ENCODE peak calls at places on chromosome 15, in four cellular contexts. H is BJ, J is Panc1, T is endothelial cell of umbilical vein. W is an unnamed sample.

GRCh38 chr15:94494732-94495131 is 263.4 kb downstream of the MCTP2 start:
- DNase-seq in H (no peak), T (no peak), J (no peak), W (no peak)

GRCh38 chr15:89299896-89300295 is 34.7 kb downstream of the POLG start:
- DNase-seq in J (no peak), T (peak; percentile 25), H (no peak), W (no peak)

GRCh38 chr15:92410544-92410943 is 16.9 kb downstream of the ST8SIA2 start:
- DNase-seq in H (no peak), J (no peak), T (no peak), W (no peak)

GRCh38 chr15:53401503-53401902 is 358.0 kb downstream of the WDR72 start:
- DNase-seq in J (no peak), T (no peak), H (no peak), W (no peak)

GRCh38 chr15:78979456-78980320 is 34.8 kb upstream of the CTSH start:
- DNase-seq in J (peak; percentile 54), T (peak; percentile 60), H (no peak), W (peak; percentile 79)

GRCh38 chr15:51270706-51271105 is 67.7 kb downstream of the CYP19A1 start:
- DNase-seq in H (no peak), J (no peak), T (no peak), W (no peak)

GRCh38 chr15:69675727-69676126 is 223.1 kb downstream of the RPLP1 start:
- DNase-seq in T (no peak), J (no peak), H (no peak), W (no peak)

GRCh38 chr15:57218826-57219576 is 157.3 kb upstream of the CGNL1 start:
- DNase-seq in T (peak; percentile 56), J (no peak), H (no peak), W (no peak)

GRCh38 chr15:53536479-53537120 is 222.9 kb downstream of the WDR72 start:
- DNase-seq in J (no peak), H (no peak), T (no peak), W (no peak)

GRCh38 chr15:99106417-99107220 is 1.7 kb downstream of the SYNM start:
- DNase-seq in T (peak; percentile 49), H (no peak), J (no peak), W (no peak)

GRCh38 chr15:82047493-82048446 is 2.0 kb upstream of the MEX3B start:
- DNase-seq in J (no peak), T (peak; percentile 51), H (no peak), W (no peak)

GRCh38 chr15:49622561-49622960 is 1.7 kb downstream of the DTWD1 start:
- DNase-seq in T (no peak), J (no peak), H (no peak), W (no peak)

GRCh38 chr15:60557157-60557556 is 78.2 kb upstream of the ICE2 start:
- DNase-seq in T (no peak), J (no peak), H (no peak), W (peak; percentile 37)

GRCh38 chr15:80551348-80551747 is 143.8 kb upstream of the ABHD17C start:
- DNase-seq in H (no peak), J (no peak), T (no peak), W (no peak)

GRCh38 chr15:35886765-35887164 is 340.8 kb upstream of the DPH6 start:
- DNase-seq in T (peak; percentile 63), J (no peak), H (no peak), W (no peak)

GRCh38 chr15:93141373-93141790 is 52.4 kb upstream of the RGMA start:
- DNase-seq in T (no peak), H (no peak), J (no peak), W (no peak)

GRCh38 chr15:50247819-50248650 is 17.5 kb downstream of the HDC start:
- DNase-seq in H (no peak), J (no peak), T (no peak), W (no peak)

GRCh38 chr15:73368301-73369072 is at the start of gene HCN4:
- DNase-seq in J (no peak), T (no peak), H (no peak), W (no peak)

GRCh38 chr15:20348900-20349773 is 192.5 kb downstream of the GOLGA6L6 start:
- DNase-seq in T (no peak), H (no peak), J (no peak), W (no peak)

GRCh38 chr15:57251941-57252340 is 124.4 kb upstream of the CGNL1 start:
- DNase-seq in H (peak; percentile 60), T (no peak), J (no peak), W (no peak)

GRCh38 chr15:71141572-71141971 is 26.3 kb downstream of the THSD4 start:
- DNase-seq in T (no peak), J (no peak), H (no peak), W (no peak)

GRCh38 chr15:95998935-95999334 is 331.6 kb upstream of the NR2F2 start:
- DNase-seq in T (no peak), J (no peak), H (no peak), W (no peak)

GRCh38 chr15:74168673-74169274 is 4.7 kb upstream of the ISLR start:
- DNase-seq in H (no peak), T (no peak), J (no peak), W (no peak)

GRCh38 chr15:91936182-91936775 is 82.8 kb downstream of the SLCO3A1 start:
- DNase-seq in T (no peak), H (no peak), J (no peak), W (no peak)

GRCh38 chr15:66908503-66909095 is 156.8 kb upstream of the SMAD3 start:
- DNase-seq in J (no peak), H (no peak), T (no peak), W (no peak)

GRCh38 chr15:45026646-45027045 is 3.7 kb downstream of the SORD start:
- DNase-seq in H (no peak), T (peak; percentile 81), J (no peak), W (no peak)

GRCh38 chr15:93312891-93313486 is 224.0 kb upstream of the RGMA start:
- DNase-seq in T (no peak), H (no peak), J (no peak), W (no peak)

GRCh38 chr15:67120839-67121540 is 55.6 kb downstream of the SMAD3 start:
- DNase-seq in T (peak; percentile 98), H (no peak), J (no peak), W (peak; percentile 83)

GRCh38 chr15:58985443-58985842 is 2.0 kb upstream of the RNF111 start:
- DNase-seq in T (no peak), H (no peak), J (no peak), W (no peak)

GRCh38 chr15:99592135-99592845 is 26.5 kb downstream of the MEF2A start:
- DNase-seq in H (no peak), T (peak; percentile 50), J (no peak), W (no peak)

GRCh38 chr15:85785887-85786777 is 8.6 kb downstream of the KLHL25 start:
- DNase-seq in H (no peak), J (no peak), T (peak; percentile 28), W (no peak)

GRCh38 chr15:37819191-37819590 is 115.2 kb upstream of the TMCO5A start:
- DNase-seq in H (no peak), T (no peak), J (no peak), W (no peak)

GRCh38 chr15:39154136-39154770 is 426.6 kb upstream of the THBS1 start:
- DNase-seq in J (no peak), T (no peak), H (no peak), W (no peak)
- TF ChIP-seq CTCF in J (peak; percentile 22), T (no peak), H (peak; percentile 15), W (peak; percentile 2)

GRCh38 chr15:75454471-75455418 is 3.3 kb upstream of the SIN3A start:
- DNase-seq in J (no peak), H (no peak), T (peak; percentile 87), W (peak; percentile 86)

GRCh38 chr15:75455982-75456531 is 4.6 kb upstream of the SIN3A start:
- DNase-seq in J (no peak), T (peak; percentile 63), H (no peak), W (no peak)

GRCh38 chr15:75453703-75454470 is 2.4 kb upstream of the SIN3A start:
- DNase-seq in H (peak; percentile 100), T (peak; percentile 100), J (peak; percentile 100), W (peak; percentile 99)

GRCh38 chr15:75455424-75455981 is 4.0 kb upstream of the SIN3A start:
- DNase-seq in H (no peak), T (peak; percentile 85), J (peak; percentile 36), W (peak; percentile 85)

DNA sequence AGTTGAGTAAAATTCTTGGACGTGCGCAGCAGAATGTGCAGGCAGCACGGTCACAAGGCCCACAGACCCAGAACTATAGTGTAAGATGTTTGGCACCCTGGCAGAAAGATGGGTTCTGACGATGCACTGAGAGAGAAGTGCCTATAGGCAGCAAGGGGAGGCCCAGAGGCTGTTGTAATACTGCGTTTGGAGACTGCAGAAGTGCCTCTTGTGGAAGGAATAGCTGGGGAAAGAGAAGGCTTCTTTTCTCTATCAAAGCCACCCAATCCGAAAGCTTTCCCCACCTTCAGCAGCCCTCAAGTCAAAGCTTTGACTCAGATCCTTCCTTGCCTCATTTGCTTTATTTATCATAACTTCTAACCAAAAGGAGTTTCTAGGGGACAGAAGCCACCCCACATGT is 5.2 kb upstream of the SIN3A start:
- DNase-seq in J (no peak), T (no peak), H (no peak), W (no peak)
- H3K4me3 ChIP-seq in J (peak overlapping the region; percentile 98), T (no peak overlapping the region), H (peak overlapping the region; percentile 59), W (no peak overlapping the region)

GRCh38 chr15:83657549-83657948 is 3.6 kb downstream of the ADAMTSL3 start:
- DNase-seq in T (no peak), H (no peak), J (no peak), W (no peak)

GRCh38 chr15:83655237-83655616 is 1.3 kb downstream of the ADAMTSL3 start:
- DNase-seq in T (no peak), J (no peak), H (no peak), W (no peak)

GRCh38 chr15:83654379-83655236 is 685 bp downstream of the ADAMTSL3 start:
- DNase-seq in J (no peak), T (no peak), H (no peak), W (no peak)

GRCh38 chr15:83656943-83657528 is 3.1 kb downstream of the ADAMTSL3 start:
- DNase-seq in J (no peak), T (no peak), H (no peak), W (no peak)

GRCh38 chr15:83656192-83656591 is 2.3 kb downstream of the ADAMTSL3 start:
- DNase-seq in T (no peak), H (no peak), J (no peak), W (no peak)
- H3K27me3 ChIP-seq in T (peaks cover 19% of the 10 kb centered on the region), H (peaks cover 1% of the 10 kb centered on the region), J (no peaks in the 10 kb centered on the region), W (no peaks in the 10 kb centered on the region)

GRCh38 chr15:47717036-47717611 is at the start of gene SEMA6D:
- DNase-seq in T (peak; percentile 87), J (no peak), H (peak; percentile 27), W (no peak)
- TF ChIP-seq CTCF in T (peak; percentile 47), J (peak; percentile 44), H (peak; percentile 27), W (no peak)

GRCh38 chr15:90545095-90545494 is 15.4 kb downstream of the CRTC3 start:
- DNase-seq in T (peak; percentile 58), H (no peak), J (no peak), W (no peak)

GRCh38 chr15:90540768-90541167 is 11.0 kb downstream of the CRTC3 start:
- DNase-seq in H (no peak), J (no peak), T (no peak), W (no peak)

GRCh38 chr15:90535254-90535653 is 5.5 kb downstream of the CRTC3 start:
- DNase-seq in J (no peak), T (no peak), H (no peak), W (no peak)

DNA sequence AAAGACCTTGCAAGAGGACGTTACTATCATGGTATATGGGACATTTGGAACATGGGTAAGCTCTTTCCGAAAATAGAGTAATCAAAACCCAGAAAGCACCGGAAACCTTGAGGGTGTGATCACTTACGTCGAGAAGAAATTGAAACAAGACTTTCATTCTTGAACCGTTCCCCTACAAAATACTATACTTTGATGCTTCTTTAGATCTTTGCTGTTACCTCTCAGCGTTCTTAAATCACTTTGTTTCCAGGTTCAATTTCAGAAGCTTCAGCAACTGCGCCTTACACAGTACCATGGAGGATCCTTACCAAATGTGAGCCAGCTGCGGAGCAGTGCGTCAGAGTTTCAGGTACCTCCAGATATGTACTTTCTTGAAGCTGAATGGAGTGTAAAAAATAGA is 10.1 kb downstream of the CRTC3 start:
- DNase-seq in T (no peak), H (no peak), J (no peak), W (no peak)
- H3K4me3 ChIP-seq in T (no peak overlapping the region), H (no peak overlapping the region), J (no peak overlapping the region), W (no peak overlapping the region)

W was measured in GM06990.